ENCODE peak calls at places on chromosomes 7 and 10, in four cellular contexts. Z, B, E and H are unnamed samples.

GRCh38 chr7:1106783-1107421 is 19.0 kb downstream of the GPER1 start:
- DNase-seq in Z (no peak), B (no peak), E (no peak), H (no peak)

GRCh38 chr7:8823486-8823885 is 390.1 kb downstream of the NXPH1 start:
- DNase-seq in Z (no peak), B (no peak), E (no peak), H (no peak)

GRCh38 chr10:124320778-124321432 is 97.8 kb downstream of the OAT start:
- DNase-seq in Z (no peak), B (no peak), E (no peak), H (no peak)

GRCh38 chr10:42975558-42976352 is 101.1 kb upstream of the RET start:
- DNase-seq in Z (no peak), B (no peak), E (peak; percentile 7), H (no peak)

GRCh38 chr10:72265925-72266865 is 7.5 kb upstream of the DDIT4 start:
- DNase-seq in Z (no peak), B (no peak), E (no peak), H (no peak)

GRCh38 chr7:126440542-126440941 is 812.2 kb downstream of the GRM8 start:
- DNase-seq in Z (no peak), B (no peak), E (no peak), H (peak; percentile 18)

GRCh38 chr10:24255907-24256306 is 47.0 kb downstream of the KIAA1217 start:
- DNase-seq in Z (no peak), B (peak; percentile 83), E (no peak), H (peak; percentile 99)

GRCh38 chr10:28892818-28893547 is 215.7 kb downstream of the BAMBI start:
- DNase-seq in Z (no peak), B (peak; percentile 27), E (peak; percentile 47), H (no peak)

GRCh38 chr7:139451638-139452037 is 31.8 kb downstream of the KLRG2 start:
- DNase-seq in Z (no peak), B (no peak), E (peak; percentile 30), H (peak; percentile 49)

GRCh38 chr7:134834689-134835462 is 55.4 kb downstream of the CALD1 start:
- DNase-seq in Z (no peak), B (peak; percentile 69), E (peak; percentile 33), H (no peak)

GRCh38 chr7:35038340-35038738 is 1.1 kb upstream of the DPY19L1 start:
- DNase-seq in Z (no peak), B (no peak), E (no peak), H (no peak)

GRCh38 chr10:124279882-124280281 is 138.8 kb downstream of the OAT start:
- DNase-seq in Z (no peak), B (no peak), E (no peak), H (no peak)

GRCh38 chr7:45923290-45923689 is 2.2 kb upstream of the IGFBP3 start:
- DNase-seq in Z (no peak), B (peak; percentile 75), E (peak; percentile 84), H (peak; percentile 77)

GRCh38 chr10:124206616-124207015 is 113.2 kb upstream of the CHST15 start:
- DNase-seq in Z (no peak), B (no peak), E (no peak), H (no peak)

GRCh38 chr10:102815790-102816549 is 21.2 kb downstream of the CYP17A1 start:
- DNase-seq in Z (no peak), B (no peak), E (peak; percentile 80), H (peak; percentile 54)

GRCh38 chr7:82559203-82559805 is 115.7 kb upstream of the CACNA2D1 start:
- DNase-seq in Z (no peak), B (peak; percentile 16), E (no peak), H (peak; percentile 9)

GRCh38 chr10:60818134-60818770 is 40.0 kb downstream of the CDK1 start:
- DNase-seq in Z (no peak), B (no peak), E (peak; percentile 48), H (no peak)

GRCh38 chr10:84179059-84179710 is 5.6 kb downstream of the GPR15LG start:
- DNase-seq in Z (no peak), B (peak; percentile 72), E (peak; percentile 57), H (peak; percentile 100)

GRCh38 chr10:110758898-110759297 is 112.8 kb upstream of the PDCD4 start:
- DNase-seq in Z (no peak), B (peak; percentile 32), E (peak; percentile 71), H (peak; percentile 74)

GRCh38 chr7:19816128-19816527 is 42.7 kb upstream of the TMEM196 start:
- DNase-seq in Z (no peak), B (no peak), E (no peak), H (no peak)

GRCh38 chr7:140778975-140779374 is 82.5 kb downstream of the NDUFB2 start:
- DNase-seq in Z (no peak), B (no peak), E (no peak), H (no peak)

GRCh38 chr10:79229081-79229541 is 118.2 kb upstream of the PPIF start:
- DNase-seq in Z (no peak), B (peak; percentile 93), E (no peak), H (peak; percentile 78)

GRCh38 chr10:71980181-71981023 is 16.2 kb downstream of the CHST3 start:
- DNase-seq in Z (no peak), B (no peak), E (no peak), H (no peak)

GRCh38 chr7:134364619-134365037 is 47.9 kb upstream of the SLC35B4 start:
- DNase-seq in Z (no peak), B (no peak), E (peak; percentile 85), H (peak; percentile 94)

GRCh38 chr10:47357911-47358310 is 9.7 kb downstream of the RBP3 start:
- DNase-seq in Z (no peak), B (no peak), E (no peak), H (no peak)